ENCODE peak calls at places on chromosomes 5 and 9, in seven cellular contexts. A, Q, G, Z, B, L and S are unnamed samples.

GRCh38 chr9:110029422-110029814 is 178.5 kb downstream of the C9orf152 start:
- DNase-seq in A (peak; percentile 15), Q (no peak), B (peak; percentile 92), G (no peak), L (no peak), Z (no peak), S (peak; percentile 81)

GRCh38 chr5:135576075-135576599 is 2.7 kb downstream of the CXCL14 start:
- DNase-seq in B (no peak), G (no peak), Q (no peak), L (no peak), A (no peak), Z (no peak), S (no peak)

GRCh38 chr9:14608521-14608920 is 84.7 kb downstream of the ZDHHC21 start:
- DNase-seq in Z (no peak), L (no peak), B (no peak), G (no peak), A (no peak), Q (no peak), S (no peak)

GRCh38 chr5:56415356-56415765 is 182.2 kb upstream of the ANKRD55 start:
- DNase-seq in A (no peak), G (peak; percentile 20), B (peak; percentile 32), L (peak; percentile 83), Q (peak; percentile 74), Z (peak; percentile 49), S (no peak)

GRCh38 chr5:146040559-146040958 is 64.8 kb downstream of the PLAC8L1 start:
- DNase-seq in L (no peak), G (no peak), B (no peak), A (peak; percentile 25), Q (no peak), Z (no peak), S (no peak)

GRCh38 chr5:126656397-126657007 is 55.8 kb downstream of the PHAX start:
- DNase-seq in G (no peak), Q (no peak), B (no peak), L (peak; percentile 56), Z (peak; percentile 59), A (peak; percentile 61), S (no peak)

GRCh38 chr9:29212590-29213373 is 1639.5 kb upstream of the C9orf72 start:
- DNase-seq in L (no peak), A (peak; percentile 38), Q (no peak), B (no peak), Z (peak; percentile 22), G (no peak), S (no peak)

GRCh38 chr5:115818821-115819220 is 2.4 kb upstream of the CDO1 start:
- DNase-seq in Z (no peak), G (no peak), L (no peak), Q (no peak), B (no peak), A (no peak), S (no peak)

GRCh38 chr5:163571755-163572154 is 66.3 kb downstream of the MAT2B start:
- DNase-seq in Q (no peak), A (no peak), L (no peak), Z (no peak), B (peak; percentile 20), G (no peak), S (peak; percentile 75)

GRCh38 chr5:73135429-73136276 is 15.3 kb downstream of the TMEM171 start:
- DNase-seq in Z (no peak), G (no peak), L (no peak), A (peak; percentile 62), Q (no peak), B (peak; percentile 54), S (no peak)

GRCh38 chr5:139646912-139647391 is 1.2 kb upstream of the CXXC5 start:
- DNase-seq in Q (no peak), Z (no peak), A (no peak), G (no peak), L (no peak), B (no peak), S (no peak)

GRCh38 chr5:169668732-169669131 is 31.7 kb downstream of the DOCK2 start:
- DNase-seq in B (no peak), G (no peak), Z (no peak), Q (no peak), A (no peak), L (no peak), S (no peak)

GRCh38 chr5:163964650-163965049 is 459.2 kb downstream of the MAT2B start:
- DNase-seq in A (peak; percentile 13), Q (no peak), B (no peak), Z (no peak), G (no peak), L (no peak), S (no peak)

GRCh38 chr5:91556-92263 is at the start of gene PLEKHG4B:
- DNase-seq in A (peak; percentile 87), B (no peak), Z (peak; percentile 51), G (no peak), L (no peak), Q (no peak), S (no peak)

GRCh38 chr9:34430843-34431437 is 27.4 kb downstream of the FAM219A start:
- DNase-seq in A (peak; percentile 88), L (peak; percentile 54), B (peak; percentile 36), G (no peak), Q (no peak), Z (peak; percentile 48), S (no peak)

GRCh38 chr5:160165137-160166068 is 46.2 kb upstream of the PWWP2A start:
- DNase-seq in A (peak; percentile 38), Q (peak; percentile 89), G (peak; percentile 15), Z (no peak), L (no peak), B (peak; percentile 95), S (peak; percentile 97)

GRCh38 chr5:140821375-140822280 is at the start of gene PCDHA5:
- DNase-seq in B (no peak), Z (no peak), L (peak; percentile 10), G (no peak), Q (no peak), A (no peak), S (no peak)

GRCh38 chr5:103232393-103232999 is 26.1 kb upstream of the MACIR start:
- DNase-seq in A (peak; percentile 51), L (peak; percentile 59), Q (no peak), B (no peak), Z (no peak), G (no peak), S (no peak)

GRCh38 chr5:12645582-12645981 is 741.3 kb upstream of the CTNND2 start:
- DNase-seq in Z (no peak), L (no peak), Q (no peak), B (no peak), A (no peak), G (no peak), S (no peak)

GRCh38 chr5:1292846-1293415 is 1.9 kb downstream of the TERT start:
- DNase-seq in L (no peak), B (no peak), G (no peak), Q (no peak), Z (no peak), A (no peak), S (no peak)

GRCh38 chr5:39680213-39680612 is 255.4 kb upstream of the DAB2 start:
- DNase-seq in L (no peak), A (no peak), B (no peak), Q (no peak), Z (no peak), G (no peak), S (no peak)

GRCh38 chr9:26656003-26656940 is 236.3 kb downstream of the CAAP1 start:
- DNase-seq in B (no peak), A (peak; percentile 22), Q (no peak), Z (no peak), G (no peak), L (peak; percentile 21), S (no peak)

GRCh38 chr9:138062196-138062595 is 184.6 kb downstream of the CACNA1B start:
- DNase-seq in Z (no peak), B (no peak), A (no peak), L (no peak), G (no peak), Q (no peak), S (no peak)

GRCh38 chr5:15993334-15993733 is 186.3 kb downstream of the MARCHF11 start:
- DNase-seq in L (no peak), G (no peak), Z (no peak), A (no peak), B (peak; percentile 62), Q (no peak), S (no peak)

GRCh38 chr5:15992918-15993317 is 186.7 kb downstream of the MARCHF11 start:
- DNase-seq in Z (no peak), L (no peak), A (no peak), B (no peak), G (no peak), Q (no peak), S (peak; percentile 75)

GRCh38 chr5:15991586-15991985 is 188.0 kb downstream of the MARCHF11 start:
- DNase-seq in A (no peak), G (no peak), B (no peak), L (no peak), Z (no peak), Q (no peak), S (no peak)

GRCh38 chr5:15993934-15994333 is 185.7 kb downstream of the MARCHF11 start:
- DNase-seq in L (no peak), Q (no peak), Z (no peak), B (no peak), G (no peak), A (peak; percentile 31), S (no peak)

GRCh38 chr5:15995206-15996052 is 184.2 kb downstream of the MARCHF11 start:
- DNase-seq in Q (no peak), B (no peak), Z (no peak), G (no peak), L (no peak), A (peak; percentile 54), S (no peak)
- TF ChIP-seq CTCF in Q (peak; percentile 45), B (peak; percentile 71), Z (no peak), G (peak; percentile 39), L (peak; percentile 10), A (peak; percentile 66), S (peak; percentile 64)

GRCh38 chr9:124060844-124061605 is 49.5 kb downstream of the LHX2 start:
- DNase-seq in B (no peak), A (no peak), Z (no peak), L (no peak), G (no peak), Q (no peak), S (no peak)

GRCh38 chr9:124066783-124067563 is 55.4 kb downstream of the LHX2 start:
- DNase-seq in Z (no peak), A (no peak), B (no peak), L (no peak), G (no peak), Q (no peak), S (no peak)

DNA sequence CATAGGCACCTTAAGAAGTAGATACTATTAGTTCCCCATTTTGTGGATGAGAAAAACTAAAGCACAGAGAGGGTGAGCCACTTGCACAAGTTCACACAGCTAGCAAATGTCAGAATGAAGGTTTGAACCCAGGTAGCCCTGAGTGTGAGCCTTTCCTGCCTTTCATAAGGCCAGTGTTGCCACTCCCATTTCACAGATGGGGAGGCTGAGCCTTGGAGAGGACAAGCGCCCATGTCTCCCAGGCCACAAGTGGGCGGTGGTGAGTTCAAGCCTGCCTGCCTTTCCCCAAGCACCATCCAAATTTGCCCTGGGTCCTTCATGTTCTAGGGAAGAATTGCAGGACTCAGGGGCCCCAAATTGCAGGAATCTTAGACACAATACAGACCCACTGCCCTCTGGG is 50.6 kb downstream of the LHX2 start:
- DNase-seq in L (peak; percentile 52), Q (no peak), A (no peak), B (no peak), G (no peak), Z (no peak), S (no peak)
- TF ChIP-seq CTCF in L (peak; percentile 68), Q (no peak), A (peak; percentile 28), B (peak; percentile 4), G (no peak), Z (no peak), S (peak; percentile 10)

GRCh38 chr5:18024542-18024941 is 390.3 kb downstream of the TAF11L14 start:
- DNase-seq in L (no peak), Z (no peak), G (no peak), Q (no peak), B (no peak), A (no peak), S (no peak)
- TF ChIP-seq CTCF in L (no peak), Z (no peak), G (no peak), Q (no peak), B (no peak), A (no peak), S (no peak)

GRCh38 chr5:179668404-179668803 is 12.4 kb downstream of the CBY3 start:
- DNase-seq in A (peak; percentile 57), Q (no peak), Z (peak; percentile 49), B (peak; percentile 6), L (peak; percentile 69), G (no peak), S (no peak)
- TF ChIP-seq CTCF in A (peak; percentile 87), Q (peak; percentile 60), Z (peak; percentile 43), B (peak; percentile 89), L (peak; percentile 96), G (peak; percentile 60), S (peak; percentile 86)